ENCODE peak calls at places on chromosome 7, in six cellular contexts. W is bronchial epithelial cell, D is RWPE1, E is brain microvascular endothelial cell, J is Panc1, V is H1. T is an unnamed sample.

GRCh38 chr7:140773104-140773503 is 76.6 kb downstream of the NDUFB2 start:
- DNase-seq in W (no peak), D (no peak), E (no peak), V (no peak), J (no peak), T (no peak)

GRCh38 chr7:2529161-2530075 is 9.8 kb downstream of the LFNG start:
- DNase-seq in W (no peak), J (no peak), D (peak), V (no peak), E (no peak), T (peak)

GRCh38 chr7:102424787-102425218 is 8.6 kb upstream of the ORAI2 start:
- DNase-seq in E (no peak), D (no peak), V (no peak), J (no peak), W (no peak), T (no peak)

GRCh38 chr7:132536646-132537395 is 39.4 kb downstream of the PLXNA4 start:
- DNase-seq in W (no peak), E (no peak), D (no peak), V (no peak), J (no peak), T (no peak)

GRCh38 chr7:48786951-48787350 is 137.4 kb upstream of the CDC14C start:
- DNase-seq in W (no peak), E (no peak), J (no peak), V (no peak), D (no peak), T (no peak)

GRCh38 chr7:45082031-45082830 is 6.5 kb downstream of the NACAD start:
- DNase-seq in V (no peak), W (no peak), E (no peak), D (no peak), J (no peak), T (no peak)

GRCh38 chr7:133754718-133755117 is 372.4 kb upstream of the LRGUK start:
- DNase-seq in V (no peak), E (no peak), J (no peak), W (no peak), D (no peak), T (no peak)

GRCh38 chr7:100817097-100817496 is 10.2 kb downstream of the EPHB4 start:
- DNase-seq in E (no peak), V (no peak), W (no peak), D (no peak), J (no peak), T (no peak)

GRCh38 chr7:82018226-82018625 is 248.4 kb upstream of the HGF start:
- DNase-seq in D (no peak), W (no peak), V (no peak), J (no peak), E (no peak), T (no peak)

GRCh38 chr7:151856098-151856497 is 20.8 kb downstream of the PRKAG2 start:
- DNase-seq in E (no peak), J (no peak), V (no peak), W (no peak), D (no peak), T (no peak)

GRCh38 chr7:105951597-105951996 is 11.5 kb upstream of the CDHR3 start:
- DNase-seq in E (no peak), W (no peak), V (no peak), J (no peak), D (no peak), T (no peak)

GRCh38 chr7:105943486-105943885 is 19.6 kb upstream of the CDHR3 start:
- DNase-seq in V (no peak), E (no peak), J (no peak), W (no peak), D (no peak), T (no peak)

GRCh38 chr7:105941596-105941995 is 21.5 kb upstream of the CDHR3 start:
- DNase-seq in V (no peak), J (no peak), W (no peak), D (no peak), E (no peak), T (no peak)

GRCh38 chr7:105940111-105940510 is 23.0 kb upstream of the CDHR3 start:
- DNase-seq in W (no peak), D (no peak), V (no peak), J (no peak), E (no peak), T (no peak)

GRCh38 chr7:105945848-105946247 is 17.2 kb upstream of the CDHR3 start:
- DNase-seq in D (no peak), J (no peak), W (no peak), E (no peak), V (no peak), T (no peak)
- TF ChIP-seq CTCF in D (no peak), J (no peak), W (no peak), E (no peak), V (no peak), T (no peak)

GRCh38 chr7:4226166-4226857 is 455.8 kb upstream of the FOXK1 start:
- DNase-seq in J (no peak), V (peak), E (no peak), D (no peak), W (no peak), T (peak)
- TF ChIP-seq CTCF in J (no peak), V (peak), E (peak), D (no peak), W (no peak), T (no peak)

GRCh38 chr7:85829176-85829575 is 642.3 kb upstream of the SEMA3D start:
- DNase-seq in J (no peak), W (no peak), D (no peak), V (no peak), E (no peak), T (no peak)

GRCh38 chr7:85830982-85831381 is 644.1 kb upstream of the SEMA3D start:
- DNase-seq in W (no peak), V (no peak), E (no peak), J (no peak), D (no peak), T (no peak)

GRCh38 chr7:85828654-85829053 is 641.8 kb upstream of the SEMA3D start:
- DNase-seq in V (no peak), E (no peak), D (no peak), J (no peak), W (no peak), T (no peak)

GRCh38 chr7:85833071-85833470 is 646.2 kb upstream of the SEMA3D start:
- DNase-seq in W (no peak), E (no peak), V (no peak), D (no peak), J (no peak), T (no peak)

GRCh38 chr7:85829817-85830432 is 643.1 kb upstream of the SEMA3D start:
- DNase-seq in J (no peak), D (no peak), E (no peak), W (peak), V (no peak), T (peak)
- TF ChIP-seq CTCF in J (peak), D (peak), E (peak), W (no peak), V (no peak), T (peak)

GRCh38 chr7:35482231-35482630 is 212.7 kb downstream of the HERPUD2 start:
- DNase-seq in J (no peak), D (no peak), V (no peak), E (no peak), W (no peak), T (no peak)

GRCh38 chr7:35483568-35483967 is 211.4 kb downstream of the HERPUD2 start:
- DNase-seq in J (no peak), D (no peak), W (no peak), V (no peak), E (no peak), T (no peak)

GRCh38 chr7:35474100-35474499 is 220.2 kb upstream of the TBX20 start:
- DNase-seq in J (no peak), D (no peak), E (no peak), V (no peak), W (no peak), T (peak)

DNA sequence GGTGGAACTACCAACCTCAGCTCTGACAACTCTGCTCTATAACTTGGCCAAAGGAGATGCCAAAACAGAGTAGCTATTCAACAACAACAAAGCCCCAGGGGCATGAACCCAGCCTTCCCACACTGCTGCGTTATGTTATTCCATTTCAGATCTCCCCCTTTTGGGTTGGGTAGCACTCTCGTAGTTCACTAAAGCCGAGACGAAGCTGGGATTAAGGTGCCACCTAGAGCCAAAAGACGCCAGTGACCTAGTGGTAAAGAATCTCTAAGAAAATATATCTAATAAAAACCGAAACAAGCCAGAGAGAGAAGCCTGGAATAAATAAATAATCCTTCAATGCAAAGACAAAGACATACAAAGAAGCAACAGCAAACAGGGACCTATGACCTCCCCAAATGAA is 217.3 kb downstream of the HERPUD2 start:
- DNase-seq in D (no peak), V (no peak), E (no peak), J (no peak), W (no peak), T (no peak)
- TF ChIP-seq CTCF in D (no peak), V (no peak), E (no peak), J (peak), W (no peak), T (no peak)

T was measured in MCF 10A.